ENCODE peak calls at places on chromosomes 13 and 19, in five cellular contexts. S, A, B, O and X are unnamed samples.

GRCh38 chr13:95323930-95324662 is 22.8 kb upstream of the ABCC4 start:
- DNase-seq in O (no peak), S (no peak), B (no peak), A (no peak), X (no peak)

GRCh38 chr19:52923782-52924593 is 760 bp upstream of the ZNF888 start:
- DNase-seq in B (peak; percentile 54), O (peak; percentile 89), S (no peak), A (no peak), X (no peak)

GRCh38 chr13:28819748-28820098 is 416 bp upstream of the MTUS2 start:
- DNase-seq in S (no peak), B (peak; percentile 81), A (no peak), O (peak; percentile 61), X (no peak)

GRCh38 chr19:19452241-19453128 is 47.0 kb downstream of the GATAD2A start:
- DNase-seq in A (no peak), S (no peak), O (no peak), B (no peak), X (no peak)

GRCh38 chr13:111202745-111203144 is 87.6 kb downstream of the ARHGEF7 start:
- DNase-seq in S (no peak), A (peak; percentile 6), O (peak; percentile 11), B (no peak), X (no peak)

GRCh38 chr13:89584058-89584457 is 1763.4 kb upstream of the MIR17HG start:
- DNase-seq in B (no peak), A (no peak), O (no peak), S (no peak), X (no peak)

GRCh38 chr13:59176775-59177174 is 987.0 kb downstream of the DIAPH3 start:
- DNase-seq in S (no peak), A (no peak), O (peak; percentile 1), B (no peak), X (no peak)

GRCh38 chr19:41746593-41747227 is 8.6 kb upstream of the CEACAM6 start:
- DNase-seq in B (peak; percentile 67), S (no peak), O (peak; percentile 59), A (peak; percentile 47), X (no peak)

GRCh38 chr19:18589380-18590272 is 1.0 kb downstream of the REX1BD start:
- DNase-seq in B (peak; percentile 82), A (peak; percentile 73), S (peak; percentile 69), O (peak; percentile 83), X (no peak)

GRCh38 chr13:59823495-59823894 is 340.2 kb downstream of the DIAPH3 start:
- DNase-seq in A (no peak), S (no peak), B (no peak), O (no peak), X (no peak)

GRCh38 chr13:111095031-111095840 is 19.9 kb upstream of the ARHGEF7 start:
- DNase-seq in S (no peak), A (no peak), B (no peak), O (no peak), X (no peak)

GRCh38 chr19:41554902-41555301 is 21.1 kb upstream of the CEACAM21 start:
- DNase-seq in O (no peak), B (no peak), A (no peak), S (no peak), X (no peak)

GRCh38 chr13:110555601-110556223 is 5.8 kb downstream of the RAB20 start:
- DNase-seq in B (no peak), O (no peak), A (no peak), S (no peak), X (no peak)

GRCh38 chr13:47594833-47595232 is 406.2 kb downstream of the SUCLA2 start:
- DNase-seq in O (peak; percentile 4), S (peak; percentile 2), A (no peak), B (no peak), X (no peak)

GRCh38 chr19:47511681-47512080 is 3.2 kb downstream of the NAPA start:
- DNase-seq in B (no peak), A (no peak), S (no peak), O (no peak), X (no peak)

GRCh38 chr13:58324130-58324529 is 692.6 kb downstream of the PCDH17 start:
- DNase-seq in O (no peak), S (no peak), B (no peak), A (no peak), X (no peak)

GRCh38 chr13:29294869-29295268 is 300.6 kb downstream of the SLC7A1 start:
- DNase-seq in B (no peak), A (no peak), S (no peak), O (no peak), X (no peak)

DNA sequence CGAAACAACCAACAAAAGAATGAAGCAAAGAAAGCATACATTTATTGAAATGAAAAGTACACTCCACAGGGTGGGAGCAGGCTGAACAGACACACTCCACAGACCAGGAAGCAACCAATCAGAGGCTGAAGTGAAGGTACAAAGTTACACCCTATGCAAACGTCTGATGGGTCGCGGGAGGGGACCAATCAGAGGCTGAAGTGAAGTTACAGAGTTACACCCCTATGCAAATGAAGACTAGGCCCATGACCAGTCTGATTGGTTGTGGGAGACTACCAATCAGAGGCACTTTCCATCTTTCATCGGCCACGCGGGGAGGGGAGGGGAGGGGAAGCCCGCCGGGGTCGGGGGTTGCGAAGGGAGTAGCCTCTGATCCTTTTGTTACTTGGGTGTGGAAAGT is 12.4 kb upstream of the FBL start:
- DNase-seq in B (peak; percentile 54), S (no peak), A (no peak), O (peak; percentile 79), X (no peak)
- TF ChIP-seq ATF3 in B (no peak), S (no peak), A (no peak), O (no peak), X (no peak)

GRCh38 chr19:55392820-55393219 is 7.1 kb downstream of the RPL28 start:
- DNase-seq in A (no peak), B (no peak), O (no peak), S (no peak), X (no peak)

GRCh38 chr19:55391702-55392615 is 6.2 kb downstream of the RPL28 start:
- DNase-seq in S (no peak), A (no peak), B (no peak), O (no peak), X (no peak)

GRCh38 chr19:55389386-55390317 is 3.9 kb downstream of the RPL28 start:
- DNase-seq in A (no peak), O (no peak), S (no peak), B (no peak), X (no peak)

GRCh38 chr19:55390461-55390880 is 4.7 kb downstream of the RPL28 start:
- DNase-seq in B (no peak), S (no peak), A (no peak), O (peak; percentile 83), X (no peak)

GRCh38 chr19:55391191-55391670 is 5.5 kb downstream of the RPL28 start:
- DNase-seq in B (no peak), O (no peak), A (no peak), S (no peak), X (no peak)
- TF ChIP-seq ATF3 in B (no peak), O (no peak), A (no peak), S (no peak), X (no peak)

DNA sequence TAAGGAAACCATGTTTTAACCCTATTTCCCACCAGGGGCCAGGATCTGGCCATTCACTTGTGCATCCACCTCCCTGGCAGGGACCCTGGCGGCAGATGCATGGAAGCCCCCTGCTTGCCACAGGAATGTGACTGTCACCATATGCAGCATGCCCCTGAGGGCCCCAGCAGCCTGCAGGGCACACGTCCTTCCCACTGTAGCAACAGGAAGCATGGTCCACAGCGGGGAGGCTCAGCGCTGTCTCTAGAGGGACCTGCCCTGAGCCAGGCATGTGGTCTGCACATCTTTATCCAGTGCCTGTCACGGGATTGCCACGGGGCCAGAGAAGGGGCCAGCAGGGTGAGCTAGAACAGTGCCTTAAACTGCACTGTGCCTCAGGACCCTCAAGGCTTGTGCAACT is 34.9 kb upstream of the MCF2L start:
- DNase-seq in B (no peak), S (no peak), A (no peak), O (no peak), X (no peak)
- TF ChIP-seq ATF3 in B (no peak), S (no peak), A (no peak), O (no peak), X (no peak)

DNA sequence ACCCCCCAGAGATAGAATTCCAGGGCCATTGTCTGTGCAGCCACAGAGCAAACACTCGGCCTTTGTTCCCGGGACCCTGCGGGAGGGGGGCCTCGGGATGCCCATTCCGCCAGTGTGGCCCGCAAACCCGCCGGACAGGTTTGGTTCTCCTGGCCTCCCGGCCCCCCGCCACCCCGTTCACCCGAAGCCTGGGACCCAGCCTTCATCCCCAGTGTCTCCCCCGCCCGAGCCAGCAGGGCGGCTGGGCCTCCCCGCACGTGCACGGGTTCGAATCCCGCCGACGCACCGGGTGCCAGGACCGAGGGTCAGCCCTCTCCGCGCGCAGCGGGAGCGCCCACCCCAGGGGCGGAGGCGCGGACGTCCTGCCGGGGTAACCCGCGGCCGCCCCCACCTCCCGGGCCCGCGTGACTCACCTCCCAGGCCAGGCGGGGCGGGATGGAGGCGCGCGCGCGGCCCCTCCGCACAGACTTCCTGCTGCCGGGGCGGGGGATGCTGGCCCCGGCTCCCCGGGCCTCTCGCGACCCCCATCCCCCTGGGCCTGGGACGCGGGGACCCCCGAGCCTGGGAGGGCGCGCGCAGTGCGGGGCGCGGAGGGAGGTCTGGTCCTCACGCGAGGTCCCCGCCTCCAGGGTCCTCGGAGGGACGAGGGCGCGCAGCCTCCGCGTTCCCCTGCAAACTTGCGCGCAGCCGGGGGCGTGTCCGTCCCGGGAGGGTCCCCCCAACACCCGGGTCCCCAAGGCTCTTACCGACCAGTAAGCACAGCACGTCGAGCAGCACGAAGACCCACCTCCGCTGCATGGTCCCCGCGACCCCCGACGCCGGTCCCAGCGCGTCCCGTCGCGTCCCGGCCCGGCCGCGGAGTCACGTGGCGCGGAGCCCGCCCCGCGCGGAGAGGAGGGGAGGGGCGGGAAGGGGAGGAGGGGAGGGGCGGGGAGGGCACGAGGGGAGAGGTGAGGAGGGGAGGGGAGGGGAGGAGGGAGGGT is at the start of gene PLPP2:
- DNase-seq in A (no peak), S (peak; percentile 85), O (no peak), B (peak; percentile 92), X (no peak)
- TF ChIP-seq ATF3 in A (no peak), S (no peak), O (no peak), B (no peak), X (no peak)

GRCh38 chr19:4636151-4636717 is 3.1 kb upstream of the TNFAIP8L1 start:
- DNase-seq in A (no peak), B (peak; percentile 85), S (no peak), O (peak; percentile 84), X (no peak)
- TF ChIP-seq ATF3 in A (no peak), B (no peak), S (no peak), O (no peak), X (no peak)

GRCh38 chr19:33802801-33803200 is 6.1 kb downstream of the KCTD15 start:
- DNase-seq in O (no peak), A (no peak), B (no peak), S (no peak), X (no peak)

GRCh38 chr19:33801411-33801810 is 4.7 kb downstream of the KCTD15 start:
- DNase-seq in A (no peak), S (no peak), B (no peak), O (no peak), X (no peak)

GRCh38 chr19:33800012-33800680 is 3.5 kb downstream of the KCTD15 start:
- DNase-seq in B (no peak), A (no peak), O (no peak), S (no peak), X (no peak)

GRCh38 chr19:33803383-33803782 is 6.7 kb downstream of the KCTD15 start:
- DNase-seq in O (no peak), B (no peak), S (no peak), A (no peak), X (no peak)

GRCh38 chr19:33802001-33802400 is 5.3 kb downstream of the KCTD15 start:
- DNase-seq in A (no peak), S (no peak), B (no peak), O (no peak), X (no peak)
- TF ChIP-seq ATF3 in A (no peak), S (no peak), B (no peak), O (no peak), X (no peak)

GRCh38 chr19:954672-955494 is 29.0 kb downstream of the ARID3A start:
- DNase-seq in B (no peak), O (peak; percentile 92), S (no peak), A (no peak), X (peak; percentile 70)
- TF ChIP-seq ATF3 in B (no peak), O (no peak), S (no peak), A (no peak), X (no peak)